ENCODE peak calls at places on chromosomes 6 and 20, in eight cellular contexts. A is right atrium auricular region, S is BJ, J is PC-9, L is AG04450, T is HepG2, M is fibroblast of lung, W is fibroblast of the aortic adventitia. Q is an unnamed sample.
A peak's percentile ranks its signal among the peaks of the same experiment; 100 is the strongest.

GRCh38 chr20:10696650-10697049 is 22.9 kb upstream of the JAG1 start:
- DNase-seq in L (no peak), A (no peak), M (no peak), T (peak; percentile 34), J (no peak), W (no peak), S (no peak), Q (no peak)

GRCh38 chr20:61387204-61387958 is 135.3 kb downstream of the CDH4 start:
- DNase-seq in M (peak; percentile 51), T (no peak), A (no peak), W (peak; percentile 30), S (peak; percentile 4), J (no peak), L (no peak), Q (no peak)

GRCh38 chr20:4040283-4041179 is 25.2 kb upstream of the RNF24 start:
- DNase-seq in T (no peak), M (peak; percentile 70), A (no peak), W (peak; percentile 61), S (no peak), L (no peak), J (peak; percentile 56), Q (no peak)

GRCh38 chr6:15473741-15474161 is 189.1 kb downstream of the DTNBP1 start:
- DNase-seq in S (peak; percentile 68), J (no peak), W (peak; percentile 55), T (no peak), M (peak; percentile 87), A (no peak), L (no peak), Q (no peak)

GRCh38 chr6:143406673-143407072 is 43.8 kb downstream of the ADAT2 start:
- DNase-seq in M (no peak), A (no peak), W (no peak), J (no peak), L (no peak), T (no peak), S (no peak), Q (no peak)

GRCh38 chr6:108760158-108761050 is 87.8 kb upstream of the ARMC2 start:
- DNase-seq in T (no peak), A (no peak), M (peak; percentile 39), W (peak; percentile 55), J (no peak), S (no peak), L (no peak), Q (no peak)

GRCh38 chr6:76072562-76072961 is at the start of gene IMPG1:
- DNase-seq in L (no peak), A (no peak), W (no peak), S (no peak), J (no peak), T (no peak), M (no peak), Q (no peak)

GRCh38 chr20:63823691-63824311 is 7.3 kb downstream of the ZBTB46 start:
- DNase-seq in A (no peak), S (no peak), T (peak; percentile 61), L (no peak), J (no peak), W (no peak), M (no peak), Q (no peak)

GRCh38 chr20:63094767-63095499 is 88.2 kb upstream of the BHLHE23 start:
- DNase-seq in S (no peak), A (no peak), T (no peak), J (no peak), W (no peak), M (no peak), L (no peak), Q (no peak)

GRCh38 chr6:41200901-41201783 is at the start of gene TREML2:
- DNase-seq in W (no peak), L (no peak), S (no peak), T (no peak), J (no peak), M (no peak), A (peak; percentile 57), Q (no peak)

GRCh38 chr6:104955927-104956662 is 812 bp upstream of the LIN28B start:
- DNase-seq in W (no peak), J (no peak), S (no peak), T (peak; percentile 78), A (no peak), L (no peak), M (no peak), Q (no peak)

GRCh38 chr6:48904809-48905208 is 558.2 kb downstream of the MMUT start:
- DNase-seq in S (no peak), A (no peak), W (no peak), M (no peak), J (no peak), L (no peak), T (no peak), Q (no peak)

GRCh38 chr6:63615590-63615989 is 20.0 kb upstream of the PHF3 start:
- DNase-seq in M (no peak), A (no peak), L (no peak), S (no peak), T (no peak), W (no peak), J (no peak), Q (no peak)

GRCh38 chr6:54910326-54910952 is 63.9 kb downstream of the FAM83B start:
- DNase-seq in W (no peak), S (no peak), J (no peak), A (no peak), M (peak; percentile 43), T (no peak), L (no peak), Q (peak; percentile 34)

GRCh38 chr6:26613717-26614683 is 17.2 kb downstream of the ABT1 start:
- DNase-seq in J (no peak), L (no peak), W (no peak), A (no peak), T (no peak), S (no peak), M (no peak), Q (no peak)

GRCh38 chr6:161850572-161850971 is 576.7 kb upstream of the AGPAT4 start:
- DNase-seq in M (no peak), J (no peak), L (no peak), A (no peak), T (no peak), S (no peak), W (no peak), Q (peak; percentile 81)

GRCh38 chr20:23636182-23636907 is 1.4 kb downstream of the CST3 start:
- DNase-seq in T (no peak), S (no peak), J (no peak), W (no peak), L (no peak), A (no peak), M (no peak), Q (no peak)

GRCh38 chr20:20241966-20242365 is 125.9 kb upstream of the INSM1 start:
- DNase-seq in J (no peak), S (no peak), W (no peak), A (no peak), M (no peak), T (no peak), L (no peak), Q (no peak)

DNA sequence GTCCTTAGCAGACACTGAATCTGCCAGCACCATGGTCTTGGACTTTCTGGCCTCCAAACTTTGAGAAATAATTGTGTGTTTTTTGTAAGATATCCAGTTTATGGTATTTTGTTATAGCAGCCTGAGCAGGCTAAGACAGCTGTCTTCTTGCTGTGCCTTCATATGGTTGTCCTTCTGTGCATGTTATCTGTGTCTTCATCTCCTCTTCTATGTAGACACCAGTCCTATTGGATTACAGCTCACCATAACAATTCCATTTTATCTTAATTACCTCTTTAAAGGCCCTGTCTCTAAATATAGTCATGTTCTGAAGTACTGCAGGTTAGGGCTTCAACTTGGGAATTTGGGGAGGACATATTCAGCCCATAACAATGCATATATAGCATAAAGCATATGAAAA is 44.3 kb upstream of the REV3L start:
- DNase-seq in A (no peak), L (no peak), W (no peak), M (no peak), S (no peak), T (no peak), J (no peak), Q (no peak)
- TF ChIP-seq CTCF in A (no peak), L (no peak), W (no peak), M (no peak), S (no peak), T (no peak), J (no peak), Q (no peak)

DNA sequence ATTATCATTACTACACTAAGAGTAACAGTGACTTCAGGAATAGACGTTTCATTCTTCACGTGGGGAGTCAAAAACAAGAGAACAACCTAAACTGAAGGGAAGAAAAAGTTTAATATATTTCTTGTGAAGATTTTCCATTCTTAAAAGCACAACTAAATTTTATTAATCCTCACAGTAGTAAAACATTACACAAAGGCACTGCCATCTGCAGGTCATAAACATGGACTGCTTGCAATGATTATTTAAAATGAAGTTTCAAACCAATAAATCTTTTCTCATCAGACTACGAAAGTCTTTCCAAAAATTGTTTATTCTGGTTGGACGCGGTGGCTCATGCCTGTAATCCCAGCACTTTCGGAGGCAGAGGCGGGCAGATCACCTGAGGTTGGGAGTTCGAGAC is 2.6 kb downstream of the NCOA5 start:
- DNase-seq in W (peak; percentile 52), T (peak; percentile 21), J (peak; percentile 34), L (no peak), A (no peak), S (no peak), M (peak; percentile 43), Q (no peak)
- H3K4me3 ChIP-seq in W (no peak overlapping the region), T (no peak overlapping the region), J (no peak overlapping the region), L (no peak overlapping the region), A (no peak overlapping the region), S (no peak overlapping the region), M (no peak overlapping the region), Q (no peak overlapping the region)

DNA sequence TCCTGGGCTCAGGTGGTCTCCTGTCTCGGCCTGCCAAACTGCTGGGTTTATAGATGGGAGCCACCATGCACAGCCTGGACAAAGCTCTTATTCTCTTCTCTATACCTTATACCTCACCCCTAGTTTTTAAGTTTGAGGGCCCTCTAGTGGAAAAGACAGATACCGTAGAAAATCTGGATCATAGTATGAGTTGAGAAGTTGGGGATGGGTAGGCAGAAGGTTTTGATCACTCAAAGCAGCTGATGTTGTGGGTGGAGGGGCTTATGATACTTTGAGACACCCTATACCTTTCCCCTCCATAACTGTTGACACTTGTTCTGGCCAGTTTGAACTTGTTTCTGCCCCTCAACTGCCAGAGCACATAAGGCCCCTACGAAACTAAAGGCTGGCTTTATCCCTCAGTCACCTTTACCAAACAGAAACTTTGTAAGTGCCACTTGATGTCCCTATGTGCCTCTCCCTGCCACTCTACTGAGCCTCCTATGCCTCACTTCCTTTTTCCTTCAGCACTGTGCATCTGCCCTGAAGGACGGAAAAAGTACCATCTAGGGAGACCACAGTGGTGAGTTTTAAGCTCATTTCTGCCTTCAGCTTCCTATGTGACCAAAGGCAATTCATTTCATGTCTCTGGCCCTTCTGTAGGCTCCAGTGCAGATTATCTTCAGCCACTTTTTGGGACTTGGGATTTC is 28.6 kb downstream of the RALY start:
- DNase-seq in A (no peak), S (no peak), J (no peak), L (no peak), W (no peak), M (peak; percentile 45), T (peak; percentile 72), Q (no peak)
- TF ChIP-seq CTCF in A (no peak), S (peak; percentile 22), J (peak; percentile 66), L (peak; percentile 39), W (peak; percentile 32), M (peak; percentile 49), T (peak; percentile 79), Q (peak; percentile 45)

DNA sequence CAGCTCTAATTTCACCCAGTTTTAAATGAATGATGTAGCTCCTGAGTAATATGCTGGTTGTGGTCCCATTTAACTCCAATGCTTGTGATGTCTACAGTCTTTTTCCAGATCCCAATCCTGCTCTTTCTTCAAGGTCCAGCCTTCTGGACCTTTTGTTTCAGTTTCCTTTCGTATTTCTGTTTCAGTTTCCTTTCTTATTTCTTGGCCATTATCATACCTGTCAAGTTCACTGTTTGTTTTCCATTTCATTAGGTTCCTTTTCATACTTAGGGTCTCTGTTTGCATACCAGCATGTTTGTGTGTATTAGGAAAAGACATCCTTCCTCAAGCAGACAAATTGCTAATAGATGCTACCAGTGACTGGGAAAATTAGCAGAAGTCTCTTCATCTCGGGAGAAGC is 583.2 kb downstream of the BCKDHB start:
- DNase-seq in T (no peak), S (no peak), W (peak; percentile 39), J (no peak), M (no peak), L (no peak), A (no peak), Q (no peak)
- H3K4me3 ChIP-seq in T (no peak overlapping the region), S (no peak overlapping the region), W (peak overlapping the region; percentile 35), J (no peak overlapping the region), M (no peak overlapping the region), L (no peak overlapping the region), A (no peak overlapping the region), Q (no peak overlapping the region)

Q was measured in retinal pigment epithelial cell.